ENCODE peak calls at places on chromosomes 7 and 10, in nine cellular contexts. P is iris pigment epithelial cell; F is cardiac fibroblast; M is CD4-positive, alpha-beta T cell; N is neural crest cell; Q is activated T-helper 1 cell treated with anti-CD3 and anti-CD28 coated beads, Interleukin-12 subunit alpha, Interleukin-12 subunit beta, Interleukin-2, Interleukin-4 antibody, amounts not matched to agents 30 ng/mL and 10 ng/mL and 1 ng/mL, durations not matched to agents 14 hours and 24 hours and 36 hours; H is CD4-positive, CD25-positive, alpha-beta regulatory T cell; U is left ventricle myocardium superior; X is activated gamma-delta T cell treated with Interleukin-2 at 50 U/mL for 16 hours. G is an unnamed sample.
A peak's percentile ranks its signal among the peaks of the same experiment; 100 is the strongest.

GRCh38 chr7:131111081-131111576 is 216.5 kb upstream of the MKLN1 start:
- DNase-seq in P (peak; percentile 96), F (peak; percentile 94), M (no peak), N (no peak), Q (peak; percentile 12), H (peak; percentile 48), U (no peak), X (no peak), G (peak; percentile 59)

GRCh38 chr7:47763063-47763974 is 181.4 kb upstream of the TNS3 start:
- DNase-seq in P (peak; percentile 92), F (peak; percentile 80), M (no peak), N (no peak), Q (no peak), H (no peak), U (no peak), X (no peak), G (no peak)

GRCh38 chr7:88401009-88401623 is 94.4 kb upstream of the STEAP4 start:
- DNase-seq in P (no peak), F (peak; percentile 3), M (no peak), N (no peak), Q (no peak), H (no peak), U (no peak), X (no peak), G (no peak)

GRCh38 chr10:29920408-29921070 is 138.8 kb downstream of the JCAD start:
- DNase-seq in P (no peak), F (no peak), M (no peak), N (no peak), Q (no peak), H (no peak), U (no peak), X (no peak), G (no peak)

GRCh38 chr10:44008270-44008916 is 359.7 kb upstream of the ZNF32 start:
- DNase-seq in P (no peak), F (peak; percentile 89), M (no peak), N (no peak), Q (no peak), H (no peak), U (no peak), X (no peak), G (no peak)

GRCh38 chr10:29608476-29609301 is 26.1 kb downstream of the SVIL start:
- DNase-seq in P (no peak), F (no peak), M (no peak), N (no peak), Q (no peak), H (no peak), U (no peak), X (no peak), G (no peak)

GRCh38 chr7:129828989-129829676 is 123.6 kb downstream of the UBE2H start:
- DNase-seq in P (peak; percentile 23), F (no peak), M (no peak), N (no peak), Q (no peak), H (peak; percentile 10), U (no peak), X (no peak), G (no peak)

GRCh38 chr7:152504367-152504766 is 68.6 kb upstream of the KMT2C start:
- DNase-seq in P (no peak), F (no peak), M (no peak), N (no peak), Q (no peak), H (no peak), U (no peak), X (no peak), G (no peak)

GRCh38 chr7:55343860-55344606 is 21.1 kb upstream of the LANCL2 start:
- DNase-seq in P (no peak), F (no peak), M (no peak), N (no peak), Q (no peak), H (no peak), U (no peak), X (no peak), G (no peak)

GRCh38 chr10:107740962-107741690 is 576.6 kb upstream of the SORCS1 start:
- DNase-seq in P (peak; percentile 1), F (peak; percentile 56), M (no peak), N (no peak), Q (no peak), H (no peak), U (no peak), X (no peak), G (no peak)

GRCh38 chr7:27170936-27171635 is 3.0 kb downstream of the HOXA10 start:
- DNase-seq in P (no peak), F (no peak), M (no peak), N (no peak), Q (no peak), H (no peak), U (no peak), X (no peak), G (no peak)

GRCh38 chr7:26199301-26200112 is 1.0 kb downstream of the HNRNPA2B1 start:
- DNase-seq in P (peak; percentile 47), F (peak; percentile 50), M (peak; percentile 64), N (no peak), Q (peak; percentile 49), H (no peak), U (peak; percentile 73), X (peak; percentile 66), G (peak; percentile 40)

GRCh38 chr7:151062399-151063211 is 3.2 kb downstream of the SLC4A2 start:
- DNase-seq in P (peak; percentile 86), F (peak; percentile 67), M (no peak), N (peak; percentile 53), Q (no peak), H (no peak), U (peak; percentile 62), X (no peak), G (no peak)

GRCh38 chr10:125201108-125201524 is 40.8 kb upstream of the CTBP2 start:
- DNase-seq in P (peak; percentile 74), F (peak; percentile 7), M (no peak), N (no peak), Q (no peak), H (no peak), U (no peak), X (no peak), G (no peak)

GRCh38 chr10:46282460-46283216 is 4.2 kb upstream of the ANTXRL start:
- DNase-seq in P (peak; percentile 83), F (peak; percentile 66), M (peak; percentile 60), N (peak; percentile 24), Q (peak; percentile 72), H (peak; percentile 68), U (peak; percentile 93), X (peak; percentile 51), G (peak; percentile 76)

GRCh38 chr7:150368884-150369739 is 490 bp downstream of the REPIN1 start:
- DNase-seq in P (peak; percentile 33), F (peak; percentile 58), M (peak; percentile 57), N (peak; percentile 52), Q (no peak), H (peak; percentile 69), U (peak; percentile 82), X (peak; percentile 44), G (no peak)

GRCh38 chr7:1403844-1404404 is 55.3 kb downstream of the MICALL2 start:
- DNase-seq in P (peak; percentile 81), F (peak; percentile 58), M (no peak), N (no peak), Q (no peak), H (peak; percentile 10), U (no peak), X (no peak), G (no peak)

GRCh38 chr10:70500812-70501301 is 22.3 kb downstream of the PALD1 start:
- DNase-seq in P (no peak), F (no peak), M (no peak), N (no peak), Q (no peak), H (no peak), U (peak; percentile 52), X (no peak), G (no peak)